ENCODE peak calls at places on chromosomes 11 and 22, in nine cellular contexts. Q is A549, M is uterus, A is right atrium auricular region, B is lower lobe of right lung, R is fibroblast of lung, U is tibial nerve, C is transverse colon, T is right lobe of liver. H is an unnamed sample.

GRCh38 chr11:28117712-28118111 is 9.5 kb downstream of the METTL15 start:
- DNase-seq in Q (no peak), M (no peak), A (no peak), B (no peak), R (no peak), U (no peak), C (no peak), T (no peak), H (no peak)

GRCh38 chr11:111923951-111924350 is 5.2 kb downstream of the C11orf52 start:
- DNase-seq in Q (no peak), M (no peak), A (no peak), B (no peak), R (no peak), U (no peak), C (no peak), T (no peak), H (no peak)

GRCh38 chr22:41009222-41009948 is 58.2 kb downstream of the RBX1 start:
- DNase-seq in Q (no peak), M (no peak), A (no peak), B (peak; percentile 52), R (peak; percentile 74), U (no peak), C (no peak), T (no peak), H (no peak)

GRCh38 chr11:6755303-6755952 is 16.3 kb downstream of the OR2AG2 start:
- DNase-seq in Q (peak; percentile 41), M (no peak), A (no peak), B (no peak), R (peak; percentile 44), U (no peak), C (peak; percentile 10), T (peak; percentile 49), H (peak; percentile 63)

GRCh38 chr11:118152552-118153471 is at the start of gene SCN4B:
- DNase-seq in Q (peak; percentile 56), M (peak; percentile 63), A (no peak), B (peak; percentile 73), R (peak; percentile 41), U (no peak), C (peak; percentile 53), T (no peak), H (no peak)

GRCh38 chr22:46153930-46154329 is 3.6 kb downstream of the PPARA start:
- DNase-seq in Q (no peak), M (no peak), A (no peak), B (no peak), R (no peak), U (no peak), C (no peak), T (no peak), H (no peak)

GRCh38 chr22:47402876-47403525 is 640.6 kb downstream of the TBC1D22A start:
- DNase-seq in Q (no peak), M (no peak), A (no peak), B (no peak), R (no peak), U (no peak), C (no peak), T (no peak), H (peak; percentile 21)

GRCh38 chr11:77039491-77040400 is 5.5 kb downstream of the B3GNT6 start:
- DNase-seq in Q (no peak), M (no peak), A (no peak), B (no peak), R (peak; percentile 42), U (no peak), C (peak; percentile 74), T (no peak), H (peak; percentile 79)

GRCh38 chr11:34594603-34595002 is 26.3 kb upstream of the EHF start:
- DNase-seq in Q (no peak), M (no peak), A (no peak), B (no peak), R (no peak), U (no peak), C (no peak), T (no peak), H (no peak)

GRCh38 chr11:94747136-94748110 is 20.7 kb upstream of the AMOTL1 start:
- DNase-seq in Q (peak; percentile 49), M (no peak), A (no peak), B (no peak), R (no peak), U (no peak), C (no peak), T (no peak), H (no peak)

GRCh38 chr11:62555464-62556092 is 9.0 kb upstream of the AHNAK start:
- DNase-seq in Q (peak; percentile 26), M (no peak), A (no peak), B (peak; percentile 77), R (peak; percentile 76), U (no peak), C (peak; percentile 74), T (no peak), H (peak; percentile 82)

GRCh38 chr11:124745835-124746620 is 6.0 kb downstream of the VSIG2 start:
- DNase-seq in Q (peak; percentile 44), M (no peak), A (no peak), B (no peak), R (no peak), U (no peak), C (peak; percentile 68), T (no peak), H (peak; percentile 68)

GRCh38 chr11:57491371-57492061 is 24.0 kb downstream of the SLC43A1 start:
- DNase-seq in Q (no peak), M (no peak), A (no peak), B (no peak), R (peak; percentile 34), U (no peak), C (peak; percentile 46), T (no peak), H (no peak)

GRCh38 chr11:114159320-114159719 is 99.8 kb downstream of the ZBTB16 start:
- DNase-seq in Q (no peak), M (no peak), A (no peak), B (no peak), R (no peak), U (peak; percentile 13), C (no peak), T (no peak), H (no peak)
- H3K4me1 ChIP-seq in Q (peaks cover 25% of the 10 kb centered on the region), M (peaks cover 51% of the 10 kb centered on the region), A (no peaks in the 10 kb centered on the region), B (peaks cover 96% of the 10 kb centered on the region), R (peaks cover 14% of the 10 kb centered on the region), U (peaks cover 9% of the 10 kb centered on the region), C (peaks cover 83% of the 10 kb centered on the region), T (peaks cover 91% of the 10 kb centered on the region), H (peaks cover 49% of the 10 kb centered on the region)

DNA sequence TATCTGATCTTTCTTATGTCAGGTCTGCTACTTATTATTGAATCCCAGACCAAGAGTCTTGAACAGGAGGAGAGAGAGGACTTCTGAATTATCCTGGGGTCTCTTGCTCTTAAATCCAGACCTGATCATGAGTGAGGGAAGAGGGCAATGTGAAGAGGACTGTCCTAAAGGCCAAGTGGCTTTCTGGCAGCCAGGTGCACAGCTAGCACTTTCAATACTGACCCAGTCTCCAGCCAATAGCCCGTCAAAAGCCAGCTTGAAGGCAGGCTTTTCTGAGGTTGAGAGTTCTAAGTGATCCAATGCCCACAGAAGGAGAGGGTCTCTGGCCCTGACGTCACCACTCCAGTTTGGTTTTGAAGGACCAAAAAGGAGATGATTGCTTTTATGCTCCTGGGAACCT is 37.2 kb downstream of the FBXO7 start:
- DNase-seq in Q (no peak), M (no peak), A (no peak), B (no peak), R (no peak), U (no peak), C (no peak), T (no peak), H (no peak)
- TF ChIP-seq CTCF in Q (no peak), M (no peak), A (no peak), B (no peak), R (no peak), U (no peak), C (no peak), T (no peak), H (no peak)

DNA sequence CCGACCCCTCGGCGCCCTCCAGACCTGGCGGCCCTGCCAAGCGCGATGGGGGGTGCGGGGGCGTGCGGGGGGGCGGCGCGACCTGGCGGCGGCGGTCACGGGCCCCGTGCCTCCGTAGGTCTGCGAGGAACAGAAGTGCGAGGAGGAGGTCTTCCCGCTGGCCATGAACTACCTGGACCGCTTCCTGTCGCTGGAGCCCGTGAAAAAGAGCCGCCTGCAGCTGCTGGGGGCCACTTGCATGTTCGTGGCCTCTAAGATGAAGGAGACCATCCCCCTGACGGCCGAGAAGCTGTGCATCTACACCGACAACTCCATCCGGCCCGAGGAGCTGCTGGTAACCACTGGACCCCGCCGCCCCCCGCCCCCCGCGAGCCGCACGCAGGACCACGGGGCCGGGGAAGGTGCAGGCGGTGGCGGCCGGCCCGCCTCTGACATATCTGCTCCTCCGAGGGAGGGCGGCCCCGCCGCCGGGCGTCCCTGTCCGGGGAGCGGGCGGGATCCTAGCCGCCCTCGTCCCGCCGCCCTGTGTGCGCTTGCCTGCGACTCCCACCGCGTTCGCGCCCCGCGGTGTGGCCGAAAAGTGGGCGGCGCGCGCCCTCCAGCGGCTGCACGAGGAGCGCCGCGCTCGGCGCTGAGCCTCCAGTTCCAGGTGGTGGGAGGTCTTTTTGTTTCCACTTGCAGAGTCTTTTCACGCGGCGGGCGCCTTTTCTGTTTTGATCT is 2.1 kb downstream of the CCND1 start:
- DNase-seq in Q (peak; percentile 55), M (peak; percentile 80), A (peak; percentile 79), B (peak; percentile 85), R (peak; percentile 82), U (peak; percentile 57), C (peak; percentile 86), T (peak; percentile 84), H (peak; percentile 88)
- H3K4me1 ChIP-seq in Q (peaks cover 45% of the 10 kb centered on the region), M (no peaks in the 10 kb centered on the region), A (no peaks in the 10 kb centered on the region), B (peaks cover 54% of the 10 kb centered on the region), R (peaks cover 13% of the 10 kb centered on the region), U (no peaks in the 10 kb centered on the region), C (peaks cover 58% of the 10 kb centered on the region), T (peaks cover 37% of the 10 kb centered on the region), H (peaks cover 52% of the 10 kb centered on the region)

DNA sequence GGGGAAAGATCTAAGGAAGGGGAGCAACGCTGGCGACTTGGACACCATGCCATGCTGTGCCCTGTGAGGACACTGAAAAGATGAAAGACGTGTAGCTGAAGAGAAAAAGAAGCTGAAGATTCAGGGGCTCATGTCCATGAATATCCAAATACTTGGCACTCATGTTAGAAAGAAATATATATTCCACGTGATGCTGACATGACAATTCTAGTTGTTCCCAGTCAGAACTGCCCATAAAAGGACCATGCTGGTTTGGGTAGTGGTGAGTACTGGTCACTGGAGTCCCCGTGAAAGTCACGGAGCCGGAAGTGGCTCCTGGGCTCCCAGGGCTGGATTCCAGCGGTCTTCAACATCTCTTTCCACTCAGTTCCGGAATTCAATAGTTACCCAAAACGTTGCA is 9.9 kb downstream of the MS4A15 start:
- DNase-seq in Q (no peak), M (no peak), A (no peak), B (no peak), R (no peak), U (no peak), C (no peak), T (no peak), H (no peak)
- TF ChIP-seq CTCF in Q (no peak), M (no peak), A (no peak), B (no peak), R (no peak), U (no peak), C (no peak), T (no peak), H (no peak)

DNA sequence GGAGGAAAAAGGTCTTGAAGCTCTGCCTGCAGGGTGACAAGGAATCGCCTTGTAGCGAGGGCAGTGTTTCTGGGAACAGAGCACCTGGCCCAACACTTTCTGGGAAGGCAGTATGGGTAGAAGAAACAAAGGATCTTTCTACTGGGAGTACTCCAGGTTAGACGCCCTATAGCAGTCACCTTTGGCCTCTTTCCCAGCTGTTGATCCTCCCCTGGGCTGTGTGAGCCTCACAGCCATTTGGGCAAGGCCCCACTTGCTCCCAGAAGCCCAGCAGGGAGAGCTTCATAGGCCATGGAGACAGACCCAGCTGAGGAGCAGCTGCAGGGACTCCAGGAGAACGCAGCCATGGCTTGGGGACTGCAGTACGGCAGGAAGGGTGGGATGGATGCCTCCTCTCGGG is 1.2 kb downstream of the SLCO2B1 start:
- DNase-seq in Q (no peak), M (no peak), A (no peak), B (no peak), R (no peak), U (no peak), C (no peak), T (no peak), H (no peak)
- H3K4me1 ChIP-seq in Q (peaks cover 15% of the 10 kb centered on the region), M (no peaks in the 10 kb centered on the region), A (no peaks in the 10 kb centered on the region), B (peaks cover 64% of the 10 kb centered on the region), R (no peaks in the 10 kb centered on the region), U (no peaks in the 10 kb centered on the region), C (peaks cover 56% of the 10 kb centered on the region), T (peaks cover 49% of the 10 kb centered on the region), H (no peaks in the 10 kb centered on the region)